ENCODE peak calls at places on chromosomes 11 and 22, in seven cellular contexts. One of them, this sample, is unnamed.

GRCh38 chr11:19080579-19080993 is 20.1 kb upstream of the MRGPRX2 start:
- DNase-seq in A549: no peak
- DNase-seq in IMR-90: peak; percentile 26
- DNase-seq in transverse colon: no peak
- DNase-seq in small intestine: no peak
- DNase-seq in psoas muscle: peak; percentile 27
- DNase-seq in BJ: peak; percentile 35
- DNase-seq in this sample: peak; percentile 62

GRCh38 chr11:122673706-122674105 is 18.2 kb downstream of the UBASH3B start:
- DNase-seq in A549: no peak
- DNase-seq in IMR-90: peak; percentile 71
- DNase-seq in transverse colon: no peak
- DNase-seq in small intestine: no peak
- DNase-seq in psoas muscle: no peak
- DNase-seq in BJ: no peak
- DNase-seq in this sample: peak; percentile 43

GRCh38 chr11:65131417-65131776 is 2.9 kb downstream of the SYVN1 start:
- DNase-seq in A549: no peak
- DNase-seq in IMR-90: no peak
- DNase-seq in transverse colon: no peak
- DNase-seq in small intestine: no peak
- DNase-seq in psoas muscle: no peak
- DNase-seq in BJ: no peak
- DNase-seq in this sample: no peak

GRCh38 chr22:40176921-40177737 is 596 bp upstream of the TNRC6B start:
- DNase-seq in A549: peak; percentile 49
- DNase-seq in IMR-90: peak; percentile 71
- DNase-seq in transverse colon: peak; percentile 55
- DNase-seq in small intestine: peak; percentile 55
- DNase-seq in psoas muscle: peak; percentile 30
- DNase-seq in BJ: no peak
- DNase-seq in this sample: peak; percentile 65

GRCh38 chr22:29700206-29700948 is 19.4 kb upstream of the CABP7 start:
- DNase-seq in A549: no peak
- DNase-seq in IMR-90: peak; percentile 31
- DNase-seq in transverse colon: no peak
- DNase-seq in small intestine: no peak
- DNase-seq in psoas muscle: no peak
- DNase-seq in BJ: no peak
- DNase-seq in this sample: peak; percentile 11

GRCh38 chr11:11504071-11504470 is 117.7 kb downstream of the GALNT18 start:
- DNase-seq in A549: no peak
- DNase-seq in IMR-90: no peak
- DNase-seq in transverse colon: peak; percentile 59
- DNase-seq in small intestine: peak; percentile 66
- DNase-seq in psoas muscle: no peak
- DNase-seq in BJ: no peak
- DNase-seq in this sample: no peak

GRCh38 chr11:73225851-73226250 is 7.8 kb downstream of the P2RY2 start:
- DNase-seq in A549: no peak
- DNase-seq in IMR-90: no peak
- DNase-seq in transverse colon: no peak
- DNase-seq in small intestine: no peak
- DNase-seq in psoas muscle: no peak
- DNase-seq in BJ: no peak
- DNase-seq in this sample: no peak

GRCh38 chr11:86873573-86874083 is 73.3 kb downstream of the PRSS23 start:
- DNase-seq in A549: no peak
- DNase-seq in IMR-90: peak; percentile 31
- DNase-seq in transverse colon: no peak
- DNase-seq in small intestine: no peak
- DNase-seq in psoas muscle: no peak
- DNase-seq in BJ: no peak
- DNase-seq in this sample: peak; percentile 45

GRCh38 chr22:49617264-49617663 is 210.4 kb downstream of the BRD1 start:
- DNase-seq in A549: no peak
- DNase-seq in IMR-90: no peak
- DNase-seq in transverse colon: no peak
- DNase-seq in small intestine: no peak
- DNase-seq in psoas muscle: no peak
- DNase-seq in BJ: no peak
- DNase-seq in this sample: no peak

GRCh38 chr22:22432937-22433336 is 75.6 kb downstream of the ZNF280B start:
- DNase-seq in A549: no peak
- DNase-seq in IMR-90: no peak
- DNase-seq in transverse colon: no peak
- DNase-seq in small intestine: no peak
- DNase-seq in psoas muscle: no peak
- DNase-seq in BJ: no peak
- DNase-seq in this sample: no peak

GRCh38 chr11:65446446-65447277 is 24.1 kb downstream of the NEAT1 start:
- DNase-seq in A549: no peak
- DNase-seq in IMR-90: peak; percentile 53
- DNase-seq in transverse colon: no peak
- DNase-seq in small intestine: peak; percentile 25
- DNase-seq in psoas muscle: peak; percentile 76
- DNase-seq in BJ: no peak
- DNase-seq in this sample: peak; percentile 47

GRCh38 chr11:441418-442274 is at the start of gene ANO9:
- DNase-seq in A549: no peak
- DNase-seq in IMR-90: no peak
- DNase-seq in transverse colon: peak; percentile 87
- DNase-seq in small intestine: peak; percentile 87
- DNase-seq in psoas muscle: peak; percentile 16
- DNase-seq in BJ: no peak
- DNase-seq in this sample: no peak

GRCh38 chr11:64230985-64231365 is 627 bp downstream of the DNAJC4 start:
- DNase-seq in A549: no peak
- DNase-seq in IMR-90: no peak
- DNase-seq in transverse colon: no peak
- DNase-seq in small intestine: no peak
- DNase-seq in psoas muscle: no peak
- DNase-seq in BJ: no peak
- DNase-seq in this sample: no peak

GRCh38 chr22:31891366-31892079 is 52.8 kb upstream of the YWHAH start:
- DNase-seq in A549: no peak
- DNase-seq in IMR-90: peak; percentile 18
- DNase-seq in transverse colon: no peak
- DNase-seq in small intestine: no peak
- DNase-seq in psoas muscle: no peak
- DNase-seq in BJ: no peak
- DNase-seq in this sample: no peak

GRCh38 chr22:44608606-44609226 is 93.3 kb upstream of the PRR5 start:
- DNase-seq in A549: no peak
- DNase-seq in IMR-90: no peak
- DNase-seq in transverse colon: no peak
- DNase-seq in small intestine: no peak
- DNase-seq in psoas muscle: no peak
- DNase-seq in BJ: no peak
- DNase-seq in this sample: no peak

DNA sequence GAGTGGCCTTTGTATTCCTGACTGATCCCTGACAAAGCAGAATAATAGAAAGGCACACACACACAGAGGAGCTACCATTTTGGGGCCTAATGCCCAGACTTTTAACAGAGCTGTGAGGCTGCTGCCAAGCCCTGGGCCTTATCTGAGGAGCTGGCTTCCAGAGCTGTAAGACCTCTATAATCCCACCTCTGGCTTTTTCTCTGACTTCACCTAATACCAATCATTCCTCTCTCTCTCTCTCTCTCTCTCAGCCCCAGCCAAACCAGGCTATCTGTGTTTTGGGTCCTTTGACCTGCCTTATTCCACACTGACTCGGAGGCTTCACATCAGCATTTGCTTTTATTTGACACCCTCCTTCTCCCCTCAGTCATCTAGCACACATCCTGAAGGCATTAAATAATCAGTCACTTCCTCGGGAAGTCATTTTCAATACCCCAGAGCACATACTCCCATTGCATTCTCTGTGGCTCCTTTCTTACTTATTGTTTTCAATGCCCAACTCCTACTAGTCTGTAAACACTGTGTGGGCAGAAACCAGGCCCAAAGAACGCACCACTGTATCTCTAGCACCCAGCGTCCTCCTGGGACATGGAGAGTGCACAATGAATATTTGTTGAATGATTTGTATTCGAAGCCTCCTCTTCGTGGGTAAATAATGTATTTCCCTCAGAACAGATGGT is 21.2 kb upstream of the TRIM44 start:
- DNase-seq in A549: no peak
- DNase-seq in IMR-90: no peak
- DNase-seq in transverse colon: no peak
- DNase-seq in small intestine: no peak
- DNase-seq in psoas muscle: no peak
- DNase-seq in BJ: no peak
- DNase-seq in this sample: peak; percentile 72
- H3K4me3 ChIP-seq in A549: no peak overlapping the region
- H3K4me3 ChIP-seq in IMR-90: no peak overlapping the region
- H3K4me3 ChIP-seq in transverse colon: no peak overlapping the region
- H3K4me3 ChIP-seq in small intestine: no peak overlapping the region
- H3K4me3 ChIP-seq in psoas muscle: no peak overlapping the region
- H3K4me3 ChIP-seq in BJ: no peak overlapping the region
- H3K4me3 ChIP-seq in this sample: no peak overlapping the region

GRCh38 chr11:75731095-75731494 is 13.5 kb downstream of the MOGAT2 start:
- DNase-seq in A549: no peak
- DNase-seq in IMR-90: no peak
- DNase-seq in transverse colon: no peak
- DNase-seq in small intestine: no peak
- DNase-seq in psoas muscle: no peak
- DNase-seq in BJ: no peak
- DNase-seq in this sample: no peak
- H3K4me3 ChIP-seq in A549: no peak overlapping the region
- H3K4me3 ChIP-seq in IMR-90: no peak overlapping the region
- H3K4me3 ChIP-seq in transverse colon: no peak overlapping the region
- H3K4me3 ChIP-seq in small intestine: no peak overlapping the region
- H3K4me3 ChIP-seq in psoas muscle: no peak overlapping the region
- H3K4me3 ChIP-seq in BJ: no peak overlapping the region
- H3K4me3 ChIP-seq in this sample: no peak overlapping the region

GRCh38 chr11:46617451-46618314 is at the start of gene ATG13:
- DNase-seq in A549: peak; percentile 83
- DNase-seq in IMR-90: peak; percentile 67
- DNase-seq in transverse colon: peak; percentile 87
- DNase-seq in small intestine: peak; percentile 84
- DNase-seq in psoas muscle: peak; percentile 78
- DNase-seq in BJ: no peak
- DNase-seq in this sample: peak; percentile 89

GRCh38 chr11:46615756-46616155 is 1.3 kb downstream of the HARBI1 start:
- DNase-seq in A549: no peak
- DNase-seq in IMR-90: peak; percentile 54
- DNase-seq in transverse colon: no peak
- DNase-seq in small intestine: no peak
- DNase-seq in psoas muscle: no peak
- DNase-seq in BJ: no peak
- DNase-seq in this sample: no peak

GRCh38 chr11:46616551-46617450 is at the start of gene HARBI1:
- DNase-seq in A549: peak; percentile 92
- DNase-seq in IMR-90: peak; percentile 85
- DNase-seq in transverse colon: peak; percentile 92
- DNase-seq in small intestine: peak; percentile 88
- DNase-seq in psoas muscle: peak; percentile 89
- DNase-seq in BJ: peak; percentile 21
- DNase-seq in this sample: peak; percentile 87

GRCh38 chr11:46618789-46619188 is 1.4 kb downstream of the ATG13 start:
- DNase-seq in A549: no peak
- DNase-seq in IMR-90: no peak
- DNase-seq in transverse colon: no peak
- DNase-seq in small intestine: peak; percentile 25
- DNase-seq in psoas muscle: no peak
- DNase-seq in BJ: no peak
- DNase-seq in this sample: no peak
- H3K4me3 ChIP-seq in A549: peak overlapping the region; percentile 96
- H3K4me3 ChIP-seq in IMR-90: no peak overlapping the region
- H3K4me3 ChIP-seq in transverse colon: no peak overlapping the region
- H3K4me3 ChIP-seq in small intestine: peak overlapping the region; percentile 37
- H3K4me3 ChIP-seq in psoas muscle: peak overlapping the region; percentile 83
- H3K4me3 ChIP-seq in BJ: no peak overlapping the region
- H3K4me3 ChIP-seq in this sample: peak overlapping the region; percentile 98

DNA sequence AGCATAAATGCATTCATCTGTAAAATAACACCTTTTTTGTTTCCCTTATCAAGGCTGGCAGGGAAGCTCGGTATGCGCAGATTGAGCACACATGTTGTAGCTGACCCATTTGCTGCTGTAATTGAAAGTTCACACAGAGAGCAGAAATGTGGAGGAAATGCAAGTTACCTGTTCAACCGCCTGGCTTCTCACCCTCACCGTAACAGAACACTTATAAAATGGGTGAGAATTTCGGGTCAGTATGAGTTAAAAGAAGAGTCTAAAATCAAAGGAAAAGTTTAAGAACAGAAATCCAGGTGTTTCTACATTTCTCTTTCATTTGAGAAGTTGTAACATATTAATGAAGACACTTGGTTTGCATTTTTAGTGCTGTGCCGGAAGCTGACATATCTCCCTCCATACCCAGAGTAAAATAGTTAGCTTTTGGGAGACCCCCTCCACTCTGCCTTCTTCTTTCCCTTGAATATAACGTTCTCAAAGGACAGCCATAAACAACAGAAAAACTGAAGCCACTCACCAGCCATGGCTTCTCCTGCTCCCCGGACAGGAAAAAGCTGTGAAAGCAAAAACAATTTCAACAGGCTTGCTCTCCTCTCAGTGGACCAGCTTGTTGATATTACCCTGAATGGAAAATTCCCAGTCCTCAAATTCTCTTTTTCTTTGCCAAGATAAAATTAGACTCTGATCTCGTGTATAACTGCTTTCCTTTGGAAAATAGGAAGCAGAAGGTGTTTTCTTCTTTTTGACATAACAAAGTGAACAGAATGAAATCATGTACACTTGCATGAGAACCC is at the start of gene CASP12:
- DNase-seq in A549: no peak
- DNase-seq in IMR-90: peak; percentile 32
- DNase-seq in transverse colon: no peak
- DNase-seq in small intestine: peak; percentile 17
- DNase-seq in psoas muscle: no peak
- DNase-seq in BJ: no peak
- DNase-seq in this sample: peak; percentile 20
- H3K4me3 ChIP-seq in A549: no peak within 1 kb of the TSS
- H3K4me3 ChIP-seq in IMR-90: no peak within 1 kb of the TSS
- H3K4me3 ChIP-seq in transverse colon: no peak within 1 kb of the TSS
- H3K4me3 ChIP-seq in small intestine: no peak within 1 kb of the TSS
- H3K4me3 ChIP-seq in psoas muscle: peak within 1 kb of the TSS; percentile 26
- H3K4me3 ChIP-seq in BJ: no peak within 1 kb of the TSS
- H3K4me3 ChIP-seq in this sample: no peak within 1 kb of the TSS

DNA sequence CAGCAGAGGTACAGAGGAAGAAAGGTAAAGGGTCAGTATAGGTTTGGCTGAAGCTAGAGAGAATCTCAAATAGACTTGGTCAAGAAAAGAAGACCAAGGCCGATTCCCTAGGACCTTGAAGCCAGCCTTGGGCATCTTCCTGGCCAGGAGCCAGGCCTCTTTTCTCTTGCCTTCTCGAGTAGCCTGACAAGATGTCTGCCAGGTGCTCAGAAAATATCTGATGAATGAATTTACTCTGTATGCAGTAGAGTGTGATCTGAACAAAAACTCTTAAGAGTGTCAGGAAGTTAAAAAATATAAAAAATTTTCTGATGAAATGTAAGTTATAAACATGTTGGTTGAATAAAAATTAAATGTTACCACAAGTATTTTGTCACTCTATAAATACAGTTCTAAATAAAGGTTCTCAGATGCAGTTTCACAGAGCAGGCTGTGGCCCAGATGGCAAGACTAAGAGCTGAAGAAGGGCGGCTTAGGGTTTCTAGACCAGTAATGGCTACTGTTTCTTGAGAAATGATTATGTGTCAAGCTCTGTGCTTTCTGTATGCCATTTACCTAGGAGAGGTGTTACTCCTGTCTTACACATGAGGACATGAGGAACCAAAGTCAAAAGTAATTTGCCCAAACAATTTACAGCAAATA is 98.1 kb downstream of the ATXN10 start:
- DNase-seq in A549: no peak
- DNase-seq in IMR-90: peak; percentile 31
- DNase-seq in transverse colon: no peak
- DNase-seq in small intestine: no peak
- DNase-seq in psoas muscle: no peak
- DNase-seq in BJ: peak; percentile 50
- DNase-seq in this sample: no peak
- H3K4me3 ChIP-seq in A549: no peak overlapping the region
- H3K4me3 ChIP-seq in IMR-90: no peak overlapping the region
- H3K4me3 ChIP-seq in transverse colon: no peak overlapping the region
- H3K4me3 ChIP-seq in small intestine: no peak overlapping the region
- H3K4me3 ChIP-seq in psoas muscle: no peak overlapping the region
- H3K4me3 ChIP-seq in BJ: no peak overlapping the region
- H3K4me3 ChIP-seq in this sample: no peak overlapping the region

This sample was measured in fibroblast of the aortic adventitia.